ENCODE peak calls at places on chromosomes 2 and 18, in eight cellular contexts. O, U, C, V, R, Z, I and T are unnamed samples.

GRCh38 chr2:223598994-223599645 is 3.0 kb downstream of the SCG2 start:
- DNase-seq in O (no peak), U (no peak), C (no peak), V (no peak), R (no peak), Z (no peak), I (no peak), T (no peak)

GRCh38 chr2:46849741-46850474 is 65.7 kb downstream of the MCFD2 start:
- DNase-seq in O (peak), U (no peak), C (no peak), V (no peak), R (no peak), Z (no peak), I (no peak), T (no peak)

GRCh38 chr2:237869357-237870102 is 10.1 kb downstream of the RAMP1 start:
- DNase-seq in O (no peak), U (no peak), C (no peak), V (no peak), R (no peak), Z (no peak), I (no peak), T (no peak)

GRCh38 chr2:133561045-133561852 is 7.0 kb downstream of the NCKAP5 start:
- DNase-seq in O (no peak), U (no peak), C (no peak), V (peak), R (no peak), Z (no peak), I (no peak), T (no peak)

GRCh38 chr18:44602845-44603244 is 77.8 kb upstream of the SETBP1 start:
- DNase-seq in O (no peak), U (no peak), C (no peak), V (no peak), R (no peak), Z (no peak), I (no peak), T (no peak)

GRCh38 chr2:1728821-1729220 is 15.5 kb downstream of the PXDN start:
- DNase-seq in O (peak), U (no peak), C (peak), V (no peak), R (no peak), Z (peak), I (no peak), T (no peak)

GRCh38 chr2:207251573-207252192 is 85.9 kb upstream of the KLF7 start:
- DNase-seq in O (no peak), U (no peak), C (no peak), V (no peak), R (no peak), Z (no peak), I (no peak), T (no peak)

GRCh38 chr18:7766817-7767216 is 199.7 kb downstream of the PTPRM start:
- DNase-seq in O (no peak), U (no peak), C (no peak), V (no peak), R (no peak), Z (no peak), I (no peak), T (no peak)

GRCh38 chr2:9018109-9018508 is 14.6 kb upstream of the MBOAT2 start:
- DNase-seq in O (no peak), U (no peak), C (no peak), V (no peak), R (no peak), Z (no peak), I (no peak), T (no peak)

GRCh38 chr2:174344716-174345472 is 10.1 kb downstream of the SP9 start:
- DNase-seq in O (no peak), U (no peak), C (no peak), V (peak), R (no peak), Z (no peak), I (no peak), T (peak)

GRCh38 chr2:57160976-57161375 is 885.6 kb upstream of the VRK2 start:
- DNase-seq in O (no peak), U (no peak), C (no peak), V (no peak), R (no peak), Z (no peak), I (no peak), T (no peak)

GRCh38 chr2:233007270-233007669 is 5.8 kb downstream of the NGEF start:
- DNase-seq in O (no peak), U (no peak), C (no peak), V (no peak), R (no peak), Z (no peak), I (no peak), T (no peak)

GRCh38 chr18:32770181-32770650 is 2.6 kb downstream of the KLHL14 start:
- DNase-seq in O (no peak), U (no peak), C (peak), V (no peak), R (no peak), Z (no peak), I (no peak), T (no peak)

GRCh38 chr2:166375205-166375735 is 474 bp downstream of the SCN9A start:
- DNase-seq in O (no peak), U (no peak), C (no peak), V (no peak), R (no peak), Z (no peak), I (no peak), T (no peak)

GRCh38 chr2:217877866-217878265 is 124.9 kb downstream of the TNS1 start:
- DNase-seq in O (no peak), U (no peak), C (no peak), V (no peak), R (no peak), Z (no peak), I (no peak), T (no peak)

GRCh38 chr2:160516547-160517365 is 23.1 kb upstream of the RBMS1 start:
- DNase-seq in O (no peak), U (no peak), C (no peak), V (no peak), R (no peak), Z (no peak), I (no peak), T (no peak)

GRCh38 chr2:173181982-173182381 is 106.3 kb downstream of the MAP3K20 start:
- DNase-seq in O (no peak), U (no peak), C (no peak), V (no peak), R (no peak), Z (no peak), I (no peak), T (no peak)

GRCh38 chr2:224838335-224838734 is 122.2 kb upstream of the CCDC195 start:
- DNase-seq in O (no peak), U (no peak), C (no peak), V (no peak), R (no peak), Z (no peak), I (no peak), T (no peak)

GRCh38 chr18:79200546-79201268 is 131.5 kb downstream of the ATP9B start:
- DNase-seq in O (peak), U (peak), C (peak), V (peak), R (no peak), Z (peak), I (no peak), T (no peak)

GRCh38 chr2:223797811-223798721 is 39.3 kb downstream of the AP1S3 start:
- DNase-seq in O (no peak), U (no peak), C (no peak), V (no peak), R (peak), Z (no peak), I (peak), T (no peak)

GRCh38 chr2:69947078-69947801 is 14.2 kb downstream of the ASPRV1 start:
- DNase-seq in O (no peak), U (no peak), C (no peak), V (no peak), R (no peak), Z (no peak), I (no peak), T (no peak)
- H3K27ac ChIP-seq in O (no peak), U (no peak), C (no peak), V (peak), R (peak), Z (peak), I (no peak), T (peak)

DNA sequence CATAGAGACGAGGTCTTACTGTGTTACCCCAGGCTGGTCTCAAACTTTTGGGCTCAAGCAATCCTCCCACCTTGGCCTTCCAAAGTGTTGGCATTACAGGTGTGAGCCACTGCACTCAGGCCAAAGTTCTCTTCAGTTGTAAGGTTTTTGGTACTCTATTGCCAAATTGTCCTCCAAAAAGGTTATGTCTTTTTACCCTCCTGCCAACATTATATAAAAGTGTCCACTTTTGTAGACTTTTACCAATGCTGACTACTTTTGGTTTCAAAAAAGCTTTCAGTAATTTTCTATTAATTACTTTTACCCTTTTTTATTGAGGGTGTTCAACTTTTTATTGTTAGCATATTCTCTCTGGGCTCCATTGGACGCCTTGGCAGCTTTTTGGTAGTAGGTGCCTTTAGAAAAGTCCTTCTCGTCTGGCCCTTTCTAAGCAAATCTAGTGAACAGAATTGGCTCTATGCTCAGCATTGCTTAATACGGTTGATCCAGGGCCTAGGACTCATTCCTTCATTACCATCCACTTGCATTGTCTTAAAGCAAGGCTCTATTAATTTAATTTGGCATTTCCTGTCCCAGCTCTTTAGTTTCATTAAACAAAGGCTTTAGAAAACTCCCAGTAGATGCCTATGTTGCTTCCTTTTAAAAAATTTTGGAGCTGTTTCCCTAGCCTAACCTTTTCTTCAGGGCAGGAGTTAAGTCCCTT is 16.7 kb upstream of the IL1A start:
- DNase-seq in O (no peak), U (no peak), C (no peak), V (no peak), R (no peak), Z (no peak), I (no peak), T (no peak)
- H3K27ac ChIP-seq in O (no peak), U (no peak), C (no peak), V (no peak), R (no peak), Z (no peak), I (no peak), T (peak)

GRCh38 chr2:200415455-200415854 is 94.4 kb downstream of the KCTD18 start:
- DNase-seq in O (no peak), U (no peak), C (no peak), V (no peak), R (no peak), Z (no peak), I (no peak), T (no peak)

GRCh38 chr2:200417389-200417788 is 92.5 kb downstream of the KCTD18 start:
- DNase-seq in O (no peak), U (no peak), C (no peak), V (no peak), R (no peak), Z (no peak), I (no peak), T (no peak)

GRCh38 chr2:200418399-200418798 is 91.5 kb downstream of the KCTD18 start:
- DNase-seq in O (no peak), U (no peak), C (no peak), V (no peak), R (no peak), Z (no peak), I (no peak), T (no peak)

GRCh38 chr2:200419325-200419724 is 90.5 kb downstream of the KCTD18 start:
- DNase-seq in O (no peak), U (no peak), C (no peak), V (no peak), R (no peak), Z (no peak), I (no peak), T (no peak)

GRCh38 chr2:200416878-200417277 is 93.0 kb downstream of the KCTD18 start:
- DNase-seq in O (no peak), U (no peak), C (no peak), V (no peak), R (no peak), Z (no peak), I (no peak), T (no peak)
- H3K27ac ChIP-seq in O (no peak), U (no peak), C (no peak), V (no peak), R (no peak), Z (no peak), I (no peak), T (no peak)

GRCh38 chr2:38097611-38098350 is 21.8 kb upstream of the CYP1B1 start:
- DNase-seq in O (no peak), U (no peak), C (no peak), V (no peak), R (no peak), Z (no peak), I (no peak), T (no peak)
- H3K27ac ChIP-seq in O (no peak), U (no peak), C (no peak), V (no peak), R (peak), Z (peak), I (peak), T (no peak)

DNA sequence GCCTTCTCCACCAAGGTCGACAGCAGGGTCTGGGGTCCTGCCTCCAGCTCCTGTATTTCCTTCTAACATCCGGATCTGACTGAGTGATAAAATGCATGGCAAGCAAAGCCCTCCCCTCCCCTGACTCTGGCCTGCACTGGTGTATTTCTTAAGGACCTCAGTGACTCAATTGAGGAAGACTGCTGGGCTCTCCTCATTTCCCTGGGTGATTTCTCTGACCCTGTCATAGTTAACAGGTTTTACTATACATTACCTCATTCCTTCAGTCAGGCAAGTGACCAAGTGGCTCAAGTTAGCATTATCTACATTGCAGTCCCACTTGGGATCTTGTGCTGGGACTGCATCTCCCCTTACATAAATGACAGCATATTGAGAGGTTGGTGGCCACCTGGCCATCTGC is 38.8 kb upstream of the CCBE1 start:
- DNase-seq in O (no peak), U (no peak), C (no peak), V (no peak), R (no peak), Z (no peak), I (no peak), T (no peak)
- H3K27ac ChIP-seq in O (no peak), U (no peak), C (no peak), V (no peak), R (no peak), Z (no peak), I (no peak), T (no peak)

DNA sequence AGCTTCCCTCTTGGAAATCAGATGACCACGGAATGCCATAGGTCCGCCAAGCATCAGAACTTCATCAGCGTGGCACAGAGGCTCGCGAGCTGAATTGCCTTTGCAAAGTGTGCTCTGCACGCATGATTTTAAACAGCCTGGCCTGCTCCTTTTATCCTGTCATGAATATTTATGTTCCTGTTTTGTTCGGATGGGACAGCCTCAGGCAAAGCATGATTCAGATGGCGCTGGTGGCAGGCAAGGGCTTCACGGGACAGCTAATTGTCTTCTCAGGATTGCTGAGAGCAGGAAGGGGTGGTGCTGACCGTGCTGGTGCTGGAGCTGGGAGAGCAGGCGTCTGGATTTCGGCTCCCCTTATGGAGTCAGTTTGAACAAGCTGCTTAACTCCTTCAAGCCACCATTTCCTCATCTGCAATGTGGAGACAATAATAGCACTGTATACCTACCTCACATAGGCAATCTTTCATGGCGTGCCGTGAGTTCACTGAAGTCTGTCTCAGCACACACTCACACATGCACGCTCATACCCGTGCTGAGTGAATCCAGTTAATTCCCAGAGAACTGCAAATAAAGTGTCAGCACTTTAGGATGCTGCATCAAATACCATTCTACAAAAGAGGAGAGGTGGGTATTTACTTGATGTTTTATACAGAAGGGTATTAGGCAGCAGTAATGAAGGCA is 79.7 kb upstream of the APCDD1 start:
- DNase-seq in O (no peak), U (no peak), C (peak), V (no peak), R (no peak), Z (no peak), I (no peak), T (peak)
- H3K27ac ChIP-seq in O (no peak), U (no peak), C (no peak), V (no peak), R (no peak), Z (no peak), I (no peak), T (no peak)

DNA sequence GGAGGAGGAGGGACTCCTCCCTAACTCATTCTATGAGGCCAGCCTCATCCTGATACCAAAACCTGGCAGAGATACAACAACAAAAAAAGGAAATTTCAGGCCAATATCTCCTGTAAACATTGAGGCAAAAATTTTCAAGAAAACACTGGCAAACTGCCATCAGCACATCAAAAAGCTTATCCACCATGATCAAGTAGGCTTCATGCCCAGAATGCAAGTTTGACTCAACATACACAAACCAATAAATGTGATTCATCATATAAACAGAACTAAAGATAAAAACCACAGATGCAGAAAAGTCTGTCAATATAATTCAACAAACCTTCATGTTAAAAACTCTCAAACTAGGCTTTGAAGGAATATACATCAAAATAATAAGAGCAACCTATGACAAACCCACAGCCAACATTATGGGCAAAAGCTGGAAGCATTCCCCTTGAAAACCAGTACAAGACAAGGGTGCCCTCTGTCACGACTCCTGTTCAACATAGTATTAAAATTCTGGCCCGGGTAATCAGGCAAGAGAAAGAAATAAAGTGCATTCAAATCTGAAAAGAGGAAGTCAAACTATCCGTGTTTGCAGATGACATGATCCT is 1014.3 kb downstream of the CBLN2 start:
- DNase-seq in O (no peak), U (no peak), C (no peak), V (no peak), R (no peak), Z (no peak), I (no peak), T (peak)
- H3K27ac ChIP-seq in O (no peak), U (no peak), C (no peak), V (no peak), R (no peak), Z (no peak), I (no peak), T (no peak)

GRCh38 chr2:216537366-216537765 is 38.7 kb downstream of the RPL37A start:
- DNase-seq in O (no peak), U (no peak), C (no peak), V (no peak), R (no peak), Z (no peak), I (no peak), T (no peak)
- H3K27ac ChIP-seq in O (no peak), U (no peak), C (no peak), V (no peak), R (no peak), Z (no peak), I (no peak), T (no peak)

GRCh38 chr2:168521342-168521741 is 65.3 kb downstream of the CERS6 start:
- DNase-seq in O (no peak), U (no peak), C (no peak), V (no peak), R (no peak), Z (no peak), I (no peak), T (no peak)
- H3K27ac ChIP-seq in O (no peak), U (no peak), C (no peak), V (no peak), R (no peak), Z (no peak), I (peak), T (no peak)